ENCODE peak calls at places on chromosomes 16 and 17, in six cellular contexts. D, G, Q, M, K and I are unnamed samples.

GRCh38 chr17:36825956-36826350 is 111.3 kb upstream of the LHX1 start:
- DNase-seq in D (no peak), G (no peak), Q (no peak), M (no peak), K (no peak), I (no peak)

GRCh38 chr16:85234310-85235235 is 122.3 kb upstream of the CIBAR2 start:
- DNase-seq in D (peak), G (peak), Q (peak), M (no peak), K (no peak), I (no peak)

GRCh38 chr17:31093866-31094599 is 744 bp upstream of the NF1 start:
- DNase-seq in D (no peak), G (peak), Q (no peak), M (no peak), K (no peak), I (peak)

GRCh38 chr17:67980456-67980855 is 15.8 kb downstream of the C17orf58 start:
- DNase-seq in D (no peak), G (peak), Q (no peak), M (no peak), K (no peak), I (no peak)

GRCh38 chr17:41019415-41019814 is 7.6 kb downstream of the KRTAP1-5 start:
- DNase-seq in D (no peak), G (no peak), Q (no peak), M (no peak), K (no peak), I (no peak)

GRCh38 chr17:72361892-72362291 is 241.1 kb downstream of the SOX9 start:
- DNase-seq in D (peak), G (no peak), Q (no peak), M (peak), K (no peak), I (no peak)

GRCh38 chr17:57649731-57650484 is 95.2 kb downstream of the CCDC182 start:
- DNase-seq in D (no peak), G (no peak), Q (peak), M (no peak), K (no peak), I (no peak)

GRCh38 chr16:31504159-31504558 is 4.0 kb downstream of the RUSF1 start:
- DNase-seq in D (no peak), G (no peak), Q (no peak), M (no peak), K (no peak), I (no peak)

GRCh38 chr17:4182043-4182442 is 39.0 kb downstream of the CYB5D2 start:
- DNase-seq in D (no peak), G (no peak), Q (no peak), M (no peak), K (no peak), I (no peak)

GRCh38 chr17:38460082-38460715 is 31.9 kb downstream of the ARHGAP23 start:
- DNase-seq in D (no peak), G (no peak), Q (no peak), M (no peak), K (no peak), I (no peak)

GRCh38 chr16:57889111-57889510 is 81.8 kb downstream of the CNGB1 start:
- DNase-seq in D (no peak), G (no peak), Q (no peak), M (no peak), K (no peak), I (no peak)

GRCh38 chr17:61384384-61385090 is 15.1 kb upstream of the TBX2 start:
- DNase-seq in D (no peak), G (no peak), Q (no peak), M (no peak), K (no peak), I (no peak)

GRCh38 chr16:82643936-82644630 is 17.3 kb downstream of the CDH13 start:
- DNase-seq in D (no peak), G (no peak), Q (peak), M (no peak), K (no peak), I (no peak)

GRCh38 chr16:81567987-81568748 is 123.6 kb downstream of the CMIP start:
- DNase-seq in D (peak), G (no peak), Q (no peak), M (peak), K (no peak), I (no peak)

GRCh38 chr16:2035431-2036199 is 8.9 kb downstream of the NHERF2 start:
- DNase-seq in D (peak), G (no peak), Q (peak), M (no peak), K (no peak), I (no peak)

GRCh38 chr17:60383379-60383778 is 8.6 kb downstream of the USP32 start:
- DNase-seq in D (no peak), G (no peak), Q (no peak), M (no peak), K (no peak), I (no peak)

GRCh38 chr16:50359626-50360025 is 9.2 kb downstream of the BRD7 start:
- DNase-seq in D (no peak), G (no peak), Q (no peak), M (no peak), K (no peak), I (no peak)

GRCh38 chr17:56737741-56738161 is 96.0 kb downstream of the C17orf67 start:
- DNase-seq in D (no peak), G (no peak), Q (no peak), M (peak), K (no peak), I (no peak)

GRCh38 chr16:75267631-75268264 is 16.3 kb upstream of the BCAR1 start:
- DNase-seq in D (peak), G (no peak), Q (no peak), M (peak), K (no peak), I (no peak)

GRCh38 chr17:39139137-39139516 is 12.3 kb downstream of the PLXDC1 start:
- DNase-seq in D (peak), G (peak), Q (no peak), M (peak), K (no peak), I (no peak)